ENCODE peak calls at places on chromosomes 6 and 20, in five cellular contexts. W, X, C, Y and J are unnamed samples.

GRCh38 chr6:19289408-19289967 is 547.7 kb upstream of the ID4 start:
- DNase-seq in W (no peak), X (no peak), C (no peak), Y (no peak), J (no peak)

GRCh38 chr6:165661416-165662001 is 1.5 kb downstream of the PDE10A start:
- DNase-seq in W (no peak), X (peak), C (no peak), Y (no peak), J (no peak)

GRCh38 chr6:103723438-103723837 is 1136.3 kb downstream of the HACE1 start:
- DNase-seq in W (no peak), X (no peak), C (no peak), Y (no peak), J (no peak)

GRCh38 chr20:56249244-56249955 is 868 bp downstream of the MC3R start:
- DNase-seq in W (no peak), X (no peak), C (no peak), Y (no peak), J (peak)

GRCh38 chr6:128719786-128720185 is 163.2 kb upstream of the LAMA2 start:
- DNase-seq in W (no peak), X (no peak), C (no peak), Y (no peak), J (no peak)

GRCh38 chr20:36399147-36399968 is 93.2 kb downstream of the DLGAP4 start:
- DNase-seq in W (peak), X (peak), C (peak), Y (peak), J (peak)

GRCh38 chr20:5731753-5732366 is 18.3 kb upstream of the SHLD1 start:
- DNase-seq in W (no peak), X (no peak), C (no peak), Y (no peak), J (no peak)

GRCh38 chr20:18513208-18513607 is 5.5 kb downstream of the SEC23B start:
- DNase-seq in W (no peak), X (no peak), C (no peak), Y (no peak), J (no peak)

GRCh38 chr6:52417675-52418111 is 2.4 kb upstream of the EFHC1 start:
- DNase-seq in W (no peak), X (no peak), C (no peak), Y (no peak), J (no peak)

GRCh38 chr6:17281497-17282481 is 628 bp downstream of the RBM24 start:
- DNase-seq in W (no peak), X (no peak), C (peak), Y (peak), J (no peak)